ENCODE peak calls at places on chromosomes 7 and 10, in four cellular contexts. One of them, this sample, is unnamed.

GRCh38 chr7:151309306-151309705 is 32.3 kb upstream of the NUB1 start:
- DNase-seq in A549: no peak
- DNase-seq in astrocyte of the spinal cord: peak; percentile 40
- DNase-seq in bronchial epithelial cell: no peak
- DNase-seq in this sample: no peak

GRCh38 chr7:773622-773915 is 46.5 kb upstream of the PRKAR1B start:
- DNase-seq in A549: no peak
- DNase-seq in astrocyte of the spinal cord: no peak
- DNase-seq in bronchial epithelial cell: no peak
- DNase-seq in this sample: no peak

GRCh38 chr7:43650457-43651052 is 67.6 kb downstream of the STK17A start:
- DNase-seq in A549: no peak
- DNase-seq in astrocyte of the spinal cord: peak; percentile 67
- DNase-seq in bronchial epithelial cell: no peak
- DNase-seq in this sample: no peak

GRCh38 chr10:47368431-47369180 is 15.5 kb downstream of the ZNF488 start:
- DNase-seq in A549: no peak
- DNase-seq in astrocyte of the spinal cord: no peak
- DNase-seq in bronchial epithelial cell: no peak
- DNase-seq in this sample: no peak

GRCh38 chr10:104937528-104937927 is 296.4 kb downstream of the SORCS3 start:
- DNase-seq in A549: peak; percentile 69
- DNase-seq in astrocyte of the spinal cord: peak; percentile 97
- DNase-seq in bronchial epithelial cell: peak; percentile 79
- DNase-seq in this sample: peak; percentile 68

GRCh38 chr7:17493451-17493850 is 195.0 kb downstream of the AHR start:
- DNase-seq in A549: no peak
- DNase-seq in astrocyte of the spinal cord: no peak
- DNase-seq in bronchial epithelial cell: peak; percentile 6
- DNase-seq in this sample: no peak

GRCh38 chr10:2985729-2986232 is 81.6 kb upstream of the PFKP start:
- DNase-seq in A549: peak; percentile 53
- DNase-seq in astrocyte of the spinal cord: peak; percentile 29
- DNase-seq in bronchial epithelial cell: peak; percentile 92
- DNase-seq in this sample: no peak

GRCh38 chr7:29315302-29316270 is 121.0 kb downstream of the CHN2 start:
- DNase-seq in A549: no peak
- DNase-seq in astrocyte of the spinal cord: no peak
- DNase-seq in bronchial epithelial cell: no peak
- DNase-seq in this sample: peak; percentile 84

GRCh38 chr10:67936416-67936815 is 52.0 kb downstream of the SIRT1 start:
- DNase-seq in A549: no peak
- DNase-seq in astrocyte of the spinal cord: no peak
- DNase-seq in bronchial epithelial cell: no peak
- DNase-seq in this sample: no peak

GRCh38 chr7:101933028-101933427 is 115.6 kb downstream of the CUX1 start:
- DNase-seq in A549: no peak
- DNase-seq in astrocyte of the spinal cord: no peak
- DNase-seq in bronchial epithelial cell: no peak
- DNase-seq in this sample: no peak

GRCh38 chr7:111894518-111894917 is 311.7 kb downstream of the DOCK4 start:
- DNase-seq in A549: no peak
- DNase-seq in astrocyte of the spinal cord: no peak
- DNase-seq in bronchial epithelial cell: no peak
- DNase-seq in this sample: no peak

GRCh38 chr10:22427101-22427500 is 81.8 kb downstream of the SPAG6 start:
- DNase-seq in A549: peak; percentile 72
- DNase-seq in astrocyte of the spinal cord: peak; percentile 64
- DNase-seq in bronchial epithelial cell: peak; percentile 77
- DNase-seq in this sample: no peak

GRCh38 chr7:48280100-48280499 is 108.8 kb downstream of the ABCA13 start:
- DNase-seq in A549: no peak
- DNase-seq in astrocyte of the spinal cord: peak; percentile 92
- DNase-seq in bronchial epithelial cell: peak; percentile 94
- DNase-seq in this sample: no peak

GRCh38 chr7:28348631-28349030 is 63.7 kb upstream of the CREB5 start:
- DNase-seq in A549: no peak
- DNase-seq in astrocyte of the spinal cord: no peak
- DNase-seq in bronchial epithelial cell: no peak
- DNase-seq in this sample: no peak

GRCh38 chr10:6114758-6115410 is 26.1 kb downstream of the RBM17 start:
- DNase-seq in A549: peak; percentile 46
- DNase-seq in astrocyte of the spinal cord: peak; percentile 78
- DNase-seq in bronchial epithelial cell: peak; percentile 40
- DNase-seq in this sample: peak; percentile 63

GRCh38 chr10:124478517-124478916 is 16.9 kb downstream of the LHPP start:
- DNase-seq in A549: no peak
- DNase-seq in astrocyte of the spinal cord: no peak
- DNase-seq in bronchial epithelial cell: peak; percentile 16
- DNase-seq in this sample: no peak

GRCh38 chr10:14774214-14774580 is 500 bp downstream of the FAM107B start:
- DNase-seq in A549: no peak
- DNase-seq in astrocyte of the spinal cord: no peak
- DNase-seq in bronchial epithelial cell: no peak
- DNase-seq in this sample: no peak

GRCh38 chr10:4512557-4513286 is 313.3 kb upstream of the AKR1E2 start:
- DNase-seq in A549: peak; percentile 75
- DNase-seq in astrocyte of the spinal cord: peak; percentile 73
- DNase-seq in bronchial epithelial cell: peak; percentile 76
- DNase-seq in this sample: no peak

GRCh38 chr10:71266147-71266917 is 52.7 kb upstream of the SLC29A3 start:
- DNase-seq in A549: peak; percentile 16
- DNase-seq in astrocyte of the spinal cord: peak; percentile 82
- DNase-seq in bronchial epithelial cell: peak; percentile 14
- DNase-seq in this sample: no peak

GRCh38 chr7:28045592-28045991 is 135.0 kb downstream of the JAZF1 start:
- DNase-seq in A549: no peak
- DNase-seq in astrocyte of the spinal cord: no peak
- DNase-seq in bronchial epithelial cell: no peak
- DNase-seq in this sample: no peak

GRCh38 chr7:30445770-30446169 is 32.8 kb downstream of the NOD1 start:
- DNase-seq in A549: peak; percentile 57
- DNase-seq in astrocyte of the spinal cord: peak; percentile 66
- DNase-seq in bronchial epithelial cell: peak; percentile 36
- DNase-seq in this sample: no peak

GRCh38 chr10:119449760-119450461 is 92.6 kb downstream of the RGS10 start:
- DNase-seq in A549: peak; percentile 18
- DNase-seq in astrocyte of the spinal cord: peak; percentile 73
- DNase-seq in bronchial epithelial cell: no peak
- DNase-seq in this sample: no peak

DNA sequence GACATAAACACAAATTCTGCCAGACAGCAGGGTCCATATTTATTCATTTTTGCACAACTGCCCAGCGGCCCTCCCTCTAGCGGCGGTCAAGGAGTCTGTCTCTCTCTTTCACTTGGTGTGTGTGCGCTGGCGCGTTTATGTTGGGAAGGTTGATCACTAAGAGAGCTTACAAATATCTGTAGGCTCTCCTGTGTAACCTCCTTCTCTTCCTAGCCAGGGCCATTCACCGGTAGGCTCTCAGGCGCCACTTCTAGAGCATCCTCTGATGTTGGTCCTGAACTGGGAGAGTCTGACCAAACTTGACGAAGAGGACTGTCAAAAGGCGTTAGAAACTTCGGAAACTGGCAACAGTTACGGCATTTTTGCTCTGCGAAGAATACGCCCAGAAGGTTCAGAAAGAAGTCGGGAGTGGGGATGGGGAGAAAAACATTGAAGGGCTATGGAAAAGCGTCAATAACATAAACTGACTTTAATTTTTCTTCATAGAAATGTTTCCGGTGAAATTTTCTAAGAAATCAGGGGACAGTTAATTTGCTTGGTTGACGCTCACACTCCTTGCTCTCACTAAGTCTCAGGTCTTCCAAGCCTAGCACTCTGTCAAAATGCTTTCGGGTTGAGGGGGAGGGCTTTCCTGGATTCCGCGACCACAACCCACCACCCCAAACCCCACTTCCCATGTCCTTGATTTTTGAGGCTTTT is 731.1 kb downstream of the ZWINT start:
- DNase-seq in A549: peak; percentile 75
- DNase-seq in astrocyte of the spinal cord: peak; percentile 67
- DNase-seq in bronchial epithelial cell: peak; percentile 13
- DNase-seq in this sample: peak; percentile 53
- H3K4me3 ChIP-seq in A549: peak overlapping the region; percentile 49
- H3K4me3 ChIP-seq in astrocyte of the spinal cord: peak overlapping the region; percentile 49
- H3K4me3 ChIP-seq in bronchial epithelial cell: no peak overlapping the region
- H3K4me3 ChIP-seq in this sample: peak overlapping the region; percentile 89

GRCh38 chr7:132575336-132575986 is 809 bp downstream of the PLXNA4 start:
- DNase-seq in A549: peak; percentile 42
- DNase-seq in astrocyte of the spinal cord: peak; percentile 68
- DNase-seq in bronchial epithelial cell: peak; percentile 8
- DNase-seq in this sample: no peak
- TF ChIP-seq CTCF in A549: peak; percentile 23
- TF ChIP-seq CTCF in astrocyte of the spinal cord: peak; percentile 31
- TF ChIP-seq CTCF in bronchial epithelial cell: no peak
- TF ChIP-seq CTCF in this sample: peak; percentile 32

GRCh38 chr10:32954080-32954479 is 4.0 kb downstream of the ITGB1 start:
- DNase-seq in A549: peak; percentile 72
- DNase-seq in astrocyte of the spinal cord: no peak
- DNase-seq in bronchial epithelial cell: no peak
- DNase-seq in this sample: no peak
- H3K4me3 ChIP-seq in A549: peak overlapping the region; percentile 74
- H3K4me3 ChIP-seq in astrocyte of the spinal cord: peak overlapping the region; percentile 81
- H3K4me3 ChIP-seq in bronchial epithelial cell: peak overlapping the region; percentile 75
- H3K4me3 ChIP-seq in this sample: no peak overlapping the region

GRCh38 chr10:89466599-89467035 is 52.2 kb downstream of the IFIT5 start:
- DNase-seq in A549: peak; percentile 53
- DNase-seq in astrocyte of the spinal cord: peak; percentile 65
- DNase-seq in bronchial epithelial cell: peak; percentile 85
- DNase-seq in this sample: no peak
- TF ChIP-seq CTCF in A549: peak; percentile 49
- TF ChIP-seq CTCF in astrocyte of the spinal cord: peak; percentile 68
- TF ChIP-seq CTCF in bronchial epithelial cell: peak; percentile 25
- TF ChIP-seq CTCF in this sample: peak; percentile 60